ENCODE peak calls at places on chromosomes 13 and 19, in eight cellular contexts. L is NAMALWA; O is H54; Y is dermis blood vessel endothelial cell; W is activated T-cell treated with anti-CD3 and anti-CD28 coated beads, Interleukin-2, amount 50 U/mL, for 48 hours; M is choroid plexus epithelial cell; I is OCI-LY7; S is left ventricle myocardium inferior. F is an unnamed sample.

GRCh38 chr13:51518847-51519246 is 65.4 kb upstream of the WDFY2 start:
- DNase-seq in L (no peak), O (peak; percentile 22), Y (no peak), W (no peak), M (no peak), I (no peak), S (no peak), F (no peak)

GRCh38 chr13:76939215-76939614 is 9.1 kb upstream of the ACOD1 start:
- DNase-seq in L (no peak), O (no peak), Y (no peak), W (no peak), M (peak; percentile 62), I (no peak), S (no peak), F (no peak)

GRCh38 chr19:39166571-39167391 is 30.0 kb upstream of the NCCRP1 start:
- DNase-seq in L (no peak), O (no peak), Y (peak; percentile 27), W (no peak), M (no peak), I (no peak), S (peak; percentile 73), F (peak; percentile 58)

GRCh38 chr13:87998081-87998480 is 326.9 kb downstream of the SLITRK5 start:
- DNase-seq in L (no peak), O (no peak), Y (no peak), W (no peak), M (no peak), I (no peak), S (no peak), F (no peak)

GRCh38 chr13:66855110-66855509 is 375.0 kb downstream of the PCDH9 start:
- DNase-seq in L (no peak), O (no peak), Y (no peak), W (no peak), M (no peak), I (no peak), S (no peak), F (no peak)

GRCh38 chr19:45153339-45154063 is 7.3 kb downstream of the NKPD1 start:
- DNase-seq in L (no peak), O (no peak), Y (peak; percentile 43), W (peak; percentile 47), M (peak; percentile 75), I (peak; percentile 41), S (peak; percentile 46), F (peak; percentile 42)

GRCh38 chr13:25840261-25840660 is 211.6 kb downstream of the SHISA2 start:
- DNase-seq in L (no peak), O (no peak), Y (no peak), W (no peak), M (no peak), I (no peak), S (no peak), F (no peak)

GRCh38 chr13:34571716-34572115 is 370.4 kb upstream of the NBEA start:
- DNase-seq in L (no peak), O (no peak), Y (no peak), W (no peak), M (no peak), I (no peak), S (no peak), F (no peak)

GRCh38 chr19:32372726-32373613 is 27.6 kb downstream of the ZNF507 start:
- DNase-seq in L (no peak), O (no peak), Y (no peak), W (no peak), M (no peak), I (no peak), S (no peak), F (no peak)

GRCh38 chr13:25738342-25738771 is 313.5 kb downstream of the SHISA2 start:
- DNase-seq in L (no peak), O (no peak), Y (peak; percentile 11), W (no peak), M (peak; percentile 44), I (peak; percentile 5), S (no peak), F (no peak)

GRCh38 chr13:32048816-32049215 is 17.2 kb downstream of the FRY start:
- DNase-seq in L (no peak), O (no peak), Y (no peak), W (no peak), M (no peak), I (no peak), S (no peak), F (no peak)

GRCh38 chr13:24267801-24268200 is 41.6 kb upstream of the C1QTNF9 start:
- DNase-seq in L (no peak), O (no peak), Y (no peak), W (peak; percentile 25), M (no peak), I (no peak), S (no peak), F (no peak)

GRCh38 chr19:48967346-48968178 is 2.5 kb downstream of the FTL start:
- DNase-seq in L (peak; percentile 49), O (no peak), Y (no peak), W (peak; percentile 31), M (peak; percentile 68), I (no peak), S (peak; percentile 36), F (no peak)